ENCODE peak calls at places on chromosomes 2 and 18, in four cellular contexts. Z is SK-N-SH, F is HepG2, M is GM12878. B is an unnamed sample.

GRCh38 chr18:55265916-55266488 is 306.7 kb upstream of the CCDC68 start:
- DNase-seq in Z (no peak), M (peak; percentile 59), F (no peak), B (no peak)

GRCh38 chr18:777021-777420 is 35.0 kb downstream of the YES1 start:
- DNase-seq in Z (no peak), M (no peak), F (no peak), B (no peak)

GRCh38 chr18:50469380-50469781 is 90.5 kb upstream of the MAPK4 start:
- DNase-seq in F (no peak), M (no peak), Z (no peak), B (no peak)

GRCh38 chr2:43884674-43885073 is 45.9 kb downstream of the ABCG8 start:
- DNase-seq in M (no peak), F (peak; percentile 69), Z (no peak), B (no peak)

GRCh38 chr2:230932556-230933511 is 7.8 kb upstream of the GPR55 start:
- DNase-seq in Z (no peak), M (no peak), F (no peak), B (no peak)

GRCh38 chr2:43049836-43050796 is 176.3 kb downstream of the ZFP36L2 start:
- DNase-seq in F (no peak), M (no peak), Z (no peak), B (no peak)

GRCh38 chr2:15711126-15711860 is 119.6 kb downstream of the DDX1 start:
- DNase-seq in F (no peak), Z (no peak), M (no peak), B (no peak)

GRCh38 chr2:228242591-228242990 is 61.1 kb upstream of the SPHKAP start:
- DNase-seq in M (no peak), F (no peak), Z (no peak), B (no peak)

GRCh38 chr2:119350311-119350998 is 16.2 kb downstream of the C2orf76 start:
- DNase-seq in Z (no peak), M (no peak), F (no peak), B (peak; percentile 12)

GRCh38 chr2:225600444-225600843 is 200.9 kb downstream of the NYAP2 start:
- DNase-seq in F (no peak), M (no peak), Z (no peak), B (no peak)

GRCh38 chr2:73291093-73291460 is 2.3 kb downstream of the EGR4 start:
- DNase-seq in Z (peak; percentile 33), F (no peak), M (no peak), B (peak; percentile 73)

GRCh38 chr18:905948-906415 is 1.3 kb downstream of the ADCYAP1 start:
- DNase-seq in F (no peak), M (no peak), Z (peak; percentile 27), B (no peak)

GRCh38 chr2:188997276-188997675 is 23.1 kb downstream of the COL3A1 start:
- DNase-seq in M (no peak), Z (no peak), F (no peak), B (no peak)

GRCh38 chr2:207165121-207166038 is at the start of gene KLF7:
- DNase-seq in M (no peak), Z (peak; percentile 35), F (no peak), B (peak; percentile 7)

GRCh38 chr2:226447896-226448295 is 351.7 kb downstream of the IRS1 start:
- DNase-seq in Z (no peak), M (no peak), F (no peak), B (no peak)

GRCh38 chr2:4653989-4654388 is 950.6 kb downstream of the DCDC2C start:
- DNase-seq in Z (no peak), F (no peak), M (no peak), B (no peak)

GRCh38 chr2:178829299-178829698 is 22.1 kb upstream of the TTN start:
- DNase-seq in M (no peak), F (no peak), Z (peak; percentile 14), B (no peak)

GRCh38 chr2:234102112-234102511 is 51.6 kb downstream of the SPP2 start:
- DNase-seq in M (no peak), Z (no peak), F (peak; percentile 34), B (no peak)

GRCh38 chr2:128374001-128374710 is 55.5 kb upstream of the HS6ST1 start:
- DNase-seq in F (peak; percentile 32), Z (no peak), M (no peak), B (no peak)

GRCh38 chr2:33788044-33788443 is 188.9 kb upstream of the FAM98A start:
- DNase-seq in Z (no peak), M (no peak), F (no peak), B (no peak)

GRCh38 chr2:197920581-197921213 is 116.3 kb downstream of the PLCL1 start:
- DNase-seq in Z (no peak), M (no peak), F (no peak), B (no peak)

GRCh38 chr18:323253-323622 is 55.4 kb upstream of the THOC1 start:
- DNase-seq in M (no peak), Z (no peak), F (peak; percentile 87), B (no peak)

GRCh38 chr2:162967826-162968225 is 129.3 kb upstream of the KCNH7 start:
- DNase-seq in M (no peak), F (no peak), Z (no peak), B (no peak)

GRCh38 chr2:168320267-168320666 is 72.9 kb upstream of the STK39 start:
- DNase-seq in F (no peak), M (no peak), Z (no peak), B (no peak)

GRCh38 chr2:232419245-232420072 is 12.8 kb downstream of the ALPG start:
- DNase-seq in F (no peak), Z (peak; percentile 40), M (no peak), B (no peak)

GRCh38 chr18:54405290-54405689 is 47.6 kb downstream of the C18orf54 start:
- DNase-seq in F (no peak), M (no peak), Z (no peak), B (no peak)

GRCh38 chr2:192196451-192197194 is 1.9 kb upstream of the TMEFF2 start:
- DNase-seq in M (no peak), Z (no peak), F (no peak), B (no peak)

GRCh38 chr2:20568501-20569463 is 82.1 kb downstream of the HS1BP3 start:
- DNase-seq in M (no peak), Z (no peak), F (no peak), B (no peak)

GRCh38 chr2:160292225-160292624 is 92.2 kb upstream of the ITGB6 start:
- DNase-seq in F (peak; percentile 15), Z (no peak), M (no peak), B (no peak)

GRCh38 chr2:175253871-175254270 is 72.4 kb upstream of the ATP5MC3 start:
- DNase-seq in M (no peak), Z (no peak), F (no peak), B (no peak)

GRCh38 chr18:61153571-61153970 is 179.7 kb upstream of the CDH20 start:
- DNase-seq in Z (no peak), M (no peak), F (no peak), B (no peak)

GRCh38 chr2:63057249-63058148 is 6.9 kb downstream of the OTX1 start:
- DNase-seq in F (no peak), M (no peak), Z (peak; percentile 27), B (no peak)

GRCh38 chr2:120820263-120820884 is 84.7 kb downstream of the GLI2 start:
- DNase-seq in M (no peak), Z (peak; percentile 81), F (no peak), B (no peak)

DNA sequence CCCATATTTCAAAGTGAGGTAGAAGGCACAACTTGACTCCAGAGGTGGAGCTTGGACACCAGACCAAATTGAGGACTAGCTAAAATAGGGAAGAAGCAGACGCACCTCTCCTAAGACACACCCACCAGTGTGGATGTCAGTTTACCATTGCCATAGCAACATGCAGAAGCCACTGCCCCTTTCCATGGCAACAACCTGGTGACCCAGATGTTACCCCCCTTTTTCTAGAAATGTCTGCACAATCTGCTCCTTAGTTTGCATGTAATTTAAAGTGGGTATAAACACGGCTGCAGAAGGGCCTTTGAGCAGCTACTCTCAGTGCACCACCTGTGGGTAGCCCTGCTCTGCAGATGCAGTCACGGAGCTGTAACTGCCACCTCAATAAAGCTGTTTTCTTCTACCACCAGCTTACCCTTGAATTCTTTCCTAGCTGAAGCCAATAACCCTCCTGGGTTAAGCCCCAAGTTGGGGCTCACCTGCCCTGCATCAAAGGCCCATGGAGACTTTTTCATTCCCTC is 87.1 kb downstream of the FBXO15 start:
- DNase-seq in M (no peak), Z (no peak), F (no peak), B (no peak)
- TF ChIP-seq FOXM1 in M (no peak), Z (no peak), F (no peak), B (no peak)

GRCh38 chr2:239719791-239720410 is 305.2 kb downstream of the NDUFA10 start:
- DNase-seq in M (no peak), F (no peak), Z (no peak), B (no peak)
- TF ChIP-seq YY1 in M (no peak), F (no peak), Z (no peak), B (no peak)

DNA sequence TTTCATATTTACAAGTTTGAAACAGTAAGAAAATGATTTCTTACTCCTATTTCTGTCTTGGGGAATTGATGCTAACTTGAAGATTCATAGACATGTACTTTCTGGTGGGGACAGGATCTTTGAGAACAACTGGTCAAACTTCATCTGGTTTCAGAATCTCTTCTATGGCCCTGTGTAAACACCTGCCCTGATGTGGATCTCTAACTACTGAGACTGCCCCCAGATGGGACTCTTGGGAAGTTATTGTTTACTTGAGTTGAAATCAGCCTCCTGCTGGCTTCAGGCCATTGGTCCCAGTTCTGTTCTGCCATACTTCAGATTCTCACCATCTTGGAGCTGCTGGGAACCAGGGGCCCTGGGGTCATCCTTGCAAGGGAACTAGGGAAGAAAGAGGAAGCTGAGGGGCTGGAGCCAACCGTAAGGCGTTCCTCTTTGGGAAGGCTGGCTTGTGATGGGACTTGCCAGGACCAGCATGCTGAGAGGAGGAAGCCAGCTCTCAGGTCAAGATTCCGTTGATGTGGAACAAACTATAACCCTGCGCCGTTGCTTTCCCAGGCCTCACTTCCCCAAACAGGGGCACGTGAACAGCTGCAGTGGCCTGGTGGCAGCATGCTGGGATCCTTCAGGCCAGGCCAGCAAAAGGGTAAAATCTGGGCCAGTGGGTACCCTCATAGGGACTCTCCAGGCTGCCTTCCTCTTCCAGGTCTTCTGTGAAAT is 135.5 kb upstream of the CXCR4 start:
- DNase-seq in F (no peak), M (no peak), Z (no peak), B (no peak)
- TF ChIP-seq FOXM1 in F (no peak), M (no peak), Z (no peak), B (no peak)

DNA sequence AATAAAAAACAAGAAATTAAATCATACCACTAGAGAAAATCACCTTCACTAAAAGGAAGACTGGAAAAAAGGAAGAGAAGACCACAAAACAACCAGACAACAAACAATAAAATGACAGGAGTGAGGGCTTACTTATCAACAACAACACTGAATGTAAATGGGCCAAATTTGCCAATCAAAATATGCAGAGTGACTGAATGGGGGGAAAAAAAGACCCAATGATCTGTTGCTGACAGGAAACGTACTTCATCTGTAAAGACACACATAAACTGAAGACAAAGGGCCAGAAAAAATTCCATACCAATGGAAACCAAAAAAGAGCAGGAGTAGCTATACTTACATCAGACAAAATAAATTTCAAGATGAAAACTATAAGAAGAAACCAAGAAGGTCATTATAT is 25.5 kb upstream of the EML6 start:
- DNase-seq in Z (no peak), F (no peak), M (no peak), B (no peak)
- TF ChIP-seq YY1 in Z (no peak), F (no peak), M (no peak), B (no peak)